ENCODE peak calls at places on chromosomes 6 and 20, in eight cellular contexts. Z, D, L, P, U, H, N and E are unnamed samples.

GRCh38 chr20:37651932-37652331 is 41.9 kb upstream of the CTNNBL1 start:
- DNase-seq in L (no peak), Z (peak), N (no peak), D (no peak), U (peak), P (no peak), H (no peak), E (no peak)

GRCh38 chr6:112310439-112311154 is 36.5 kb upstream of the RFPL4B start:
- DNase-seq in Z (no peak), L (no peak), H (no peak), D (no peak), U (no peak), P (no peak), N (no peak), E (no peak)

GRCh38 chr6:12355354-12355753 is 65.2 kb downstream of the EDN1 start:
- DNase-seq in U (no peak), L (no peak), P (no peak), H (no peak), N (no peak), Z (peak), D (no peak), E (no peak)

GRCh38 chr6:155212106-155212505 is 51.7 kb upstream of the CLDN20 start:
- DNase-seq in U (no peak), N (no peak), L (no peak), H (no peak), Z (no peak), D (no peak), P (no peak), E (no peak)

GRCh38 chr6:32761084-32761483 is 2.2 kb downstream of the HLA-DQB2 start:
- DNase-seq in N (no peak), Z (no peak), H (no peak), D (no peak), L (no peak), P (no peak), U (no peak), E (no peak)

GRCh38 chr6:105799051-105799450 is 287.1 kb upstream of the PRDM1 start:
- DNase-seq in L (peak), P (no peak), D (no peak), Z (no peak), U (no peak), H (no peak), N (no peak), E (peak)

GRCh38 chr6:27726620-27727023 is 185.6 kb downstream of the OR2B2 start:
- DNase-seq in N (no peak), D (no peak), L (no peak), Z (peak), P (no peak), H (no peak), U (no peak), E (no peak)

GRCh38 chr6:20755631-20756030 is 221.4 kb downstream of the CDKAL1 start:
- DNase-seq in N (no peak), U (no peak), D (no peak), Z (peak), H (no peak), P (peak), L (no peak), E (no peak)

GRCh38 chr20:50406610-50407136 is 103.5 kb upstream of the PTPN1 start:
- DNase-seq in L (no peak), Z (no peak), N (no peak), H (no peak), U (no peak), D (no peak), P (no peak), E (no peak)

GRCh38 chr20:11350126-11351005 is 567.3 kb upstream of the BTBD3 start:
- DNase-seq in L (peak), Z (peak), D (no peak), H (no peak), P (peak), N (peak), U (no peak), E (peak)

GRCh38 chr20:52889225-52889624 is 82.9 kb upstream of the TSHZ2 start:
- DNase-seq in D (no peak), H (no peak), Z (peak), P (no peak), N (no peak), U (no peak), L (no peak), E (no peak)

GRCh38 chr6:91566467-91566866 is 979.6 kb upstream of the MAP3K7 start:
- DNase-seq in L (no peak), H (no peak), P (no peak), Z (peak), N (no peak), U (no peak), D (no peak), E (no peak)

GRCh38 chr20:44886276-44886671 is 769 bp downstream of the YWHAB start:
- DNase-seq in Z (no peak), P (no peak), N (no peak), H (no peak), U (no peak), L (no peak), D (no peak), E (no peak)

GRCh38 chr20:30815577-30816181 is 441.8 kb upstream of the DEFB115 start:
- DNase-seq in D (no peak), H (no peak), N (no peak), Z (no peak), U (no peak), L (no peak), P (no peak), E (no peak)

GRCh38 chr20:9978395-9979004 is 56.3 kb upstream of the ANKEF1 start:
- DNase-seq in D (peak), N (peak), U (peak), H (no peak), P (peak), Z (peak), L (peak), E (peak)

GRCh38 chr6:90110971-90111370 is 185.7 kb downstream of the BACH2 start:
- DNase-seq in P (no peak), Z (no peak), N (no peak), L (no peak), H (no peak), D (peak), U (no peak), E (no peak)

GRCh38 chr20:59560588-59561227 is 43.6 kb upstream of the PHACTR3 start:
- DNase-seq in P (no peak), D (no peak), U (no peak), Z (peak), L (no peak), N (no peak), H (no peak), E (no peak)
- TF ChIP-seq CTCF in P (peak), D (peak), U (peak), Z (peak), L (peak), N (peak), H (peak), E (peak)

GRCh38 chr6:117837268-117837667 is 69.8 kb upstream of the SLC35F1 start:
- DNase-seq in Z (no peak), P (no peak), L (no peak), H (no peak), U (no peak), D (no peak), N (no peak), E (no peak)

DNA sequence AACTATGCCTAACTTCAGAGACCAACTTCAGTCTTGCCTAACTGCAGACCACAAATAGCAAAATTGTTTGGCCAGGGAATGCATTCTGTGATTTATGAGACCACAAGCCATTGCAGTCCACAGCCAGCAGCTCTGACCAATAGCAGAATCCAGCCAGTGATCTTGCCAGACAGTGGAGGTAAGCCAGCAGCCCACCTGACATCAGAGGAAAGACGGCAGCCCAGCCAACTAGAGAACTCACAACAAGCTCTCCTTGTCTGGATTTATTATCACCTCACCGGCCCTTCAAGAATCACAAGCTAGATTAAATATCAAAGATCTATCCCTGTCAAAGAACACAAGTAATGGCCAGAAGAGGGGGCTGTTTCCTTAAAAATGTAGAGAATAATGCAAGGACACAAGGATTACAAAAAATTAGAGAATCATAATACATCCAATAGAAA is 66.5 kb upstream of the SLC35F1 start:
- DNase-seq in Z (peak), U (peak), N (peak), P (no peak), D (no peak), L (no peak), H (no peak), E (no peak)
- TF ChIP-seq CTCF in Z (peak), U (peak), N (peak), P (peak), D (no peak), L (no peak), H (no peak), E (no peak)

GRCh38 chr6:96468681-96469224 is 52.9 kb upstream of the UFL1 start:
- DNase-seq in H (no peak), D (no peak), L (no peak), U (no peak), P (no peak), Z (no peak), N (no peak), E (no peak)
- TF ChIP-seq CTCF in H (no peak), D (peak), L (no peak), U (no peak), P (no peak), Z (peak), N (peak), E (no peak)

DNA sequence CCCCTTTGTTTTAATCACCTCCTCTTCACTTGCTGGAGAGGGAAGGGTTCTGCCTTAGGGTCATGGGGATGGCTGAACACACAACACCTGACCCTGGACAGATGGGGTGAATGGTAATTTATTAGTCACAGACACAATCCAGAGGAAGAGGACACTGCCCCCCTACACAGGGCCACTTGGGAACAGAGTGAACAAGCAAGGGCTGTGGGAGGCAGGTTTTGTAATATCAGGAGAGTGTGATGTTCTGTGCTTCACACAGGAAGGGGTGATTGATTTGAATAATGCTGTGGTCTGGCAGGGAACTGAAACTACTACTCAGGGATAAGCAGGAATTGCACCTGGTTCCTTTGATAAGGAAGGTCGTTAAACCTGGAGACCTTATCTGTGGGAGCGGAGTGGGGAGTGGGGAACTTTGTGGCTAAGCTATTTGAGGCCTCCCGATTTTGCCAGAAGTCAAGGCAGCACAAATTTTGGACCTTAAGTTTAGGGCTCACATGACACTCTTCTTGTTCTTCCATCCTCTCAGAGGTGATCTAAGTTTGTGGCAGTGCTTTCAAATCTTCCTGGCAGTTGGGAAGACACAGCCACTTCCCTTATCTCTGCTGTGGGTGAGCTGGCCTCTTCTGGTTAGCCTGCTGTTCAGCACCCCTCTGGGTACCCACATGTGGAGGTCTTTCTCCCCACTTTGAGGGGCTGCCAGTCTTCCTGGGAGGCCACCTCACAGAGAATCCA is 77.8 kb downstream of the CD164 start:
- DNase-seq in Z (peak), D (no peak), H (no peak), L (no peak), P (no peak), U (no peak), N (no peak), E (no peak)
- TF ChIP-seq CTCF in Z (no peak), D (no peak), H (no peak), L (no peak), P (no peak), U (no peak), N (no peak), E (no peak)

GRCh38 chr6:16239090-16239797 is 857 bp downstream of the GMPR start:
- DNase-seq in U (peak), N (no peak), Z (peak), L (peak), P (peak), H (peak), D (no peak), E (no peak)
- TF ChIP-seq CTCF in U (peak), N (no peak), Z (peak), L (peak), P (peak), H (peak), D (no peak), E (peak)

GRCh38 chr20:14632906-14633305 is 295.5 kb upstream of the FLRT3 start:
- DNase-seq in P (no peak), D (no peak), H (no peak), U (no peak), N (no peak), Z (no peak), L (no peak), E (no peak)
- TF ChIP-seq CTCF in P (no peak), D (no peak), H (no peak), U (peak), N (no peak), Z (no peak), L (no peak), E (no peak)

GRCh38 chr20:31934968-31935764 is 16.7 kb downstream of the PDRG1 start:
- DNase-seq in N (no peak), P (no peak), U (peak), D (no peak), L (no peak), Z (no peak), H (no peak), E (no peak)
- TF ChIP-seq CTCF in N (no peak), P (no peak), U (no peak), D (no peak), L (no peak), Z (no peak), H (no peak), E (no peak)

GRCh38 chr6:142913036-142913510 is 31.9 kb downstream of the HIVEP2 start:
- DNase-seq in L (no peak), N (no peak), Z (no peak), D (no peak), P (no peak), H (no peak), U (no peak), E (no peak)

GRCh38 chr6:142912125-142912524 is 32.9 kb downstream of the HIVEP2 start:
- DNase-seq in H (no peak), P (no peak), L (no peak), D (no peak), Z (no peak), U (no peak), N (no peak), E (no peak)

GRCh38 chr6:142914371-142914770 is 30.6 kb downstream of the HIVEP2 start:
- DNase-seq in L (no peak), H (no peak), N (no peak), D (no peak), Z (no peak), P (no peak), U (no peak), E (no peak)

GRCh38 chr6:142915129-142915697 is 29.8 kb downstream of the HIVEP2 start:
- DNase-seq in P (no peak), D (no peak), L (no peak), H (no peak), N (no peak), Z (no peak), U (no peak), E (no peak)

DNA sequence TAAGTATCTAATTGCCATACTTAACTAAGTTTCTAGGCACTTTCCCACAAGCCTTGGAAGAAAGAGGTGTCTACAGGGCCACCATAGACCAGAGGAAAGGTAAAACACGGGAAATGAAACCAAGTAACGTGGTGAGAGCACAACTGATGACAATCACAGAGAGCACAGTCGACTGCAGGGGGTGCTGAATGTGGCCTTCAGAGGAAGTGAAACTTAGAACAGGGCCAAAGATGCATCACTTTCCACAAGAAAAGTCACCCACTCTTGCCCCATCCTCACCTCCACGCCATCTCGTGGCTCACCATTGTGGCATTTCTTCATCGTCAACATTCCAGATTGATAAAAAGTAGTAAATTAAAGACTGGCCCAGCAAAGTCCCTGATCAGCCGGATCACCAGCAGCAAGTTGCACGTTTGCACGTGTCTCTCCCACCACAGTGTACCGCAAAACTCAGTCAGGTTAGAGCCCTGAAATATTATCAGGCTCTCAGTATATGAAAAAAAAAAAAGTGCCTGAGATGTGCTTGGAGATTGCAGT is 31.4 kb downstream of the HIVEP2 start:
- DNase-seq in Z (no peak), L (no peak), D (peak), N (no peak), P (no peak), H (no peak), U (no peak), E (no peak)
- TF ChIP-seq CTCF in Z (no peak), L (no peak), D (peak), N (no peak), P (no peak), H (no peak), U (no peak), E (no peak)

DNA sequence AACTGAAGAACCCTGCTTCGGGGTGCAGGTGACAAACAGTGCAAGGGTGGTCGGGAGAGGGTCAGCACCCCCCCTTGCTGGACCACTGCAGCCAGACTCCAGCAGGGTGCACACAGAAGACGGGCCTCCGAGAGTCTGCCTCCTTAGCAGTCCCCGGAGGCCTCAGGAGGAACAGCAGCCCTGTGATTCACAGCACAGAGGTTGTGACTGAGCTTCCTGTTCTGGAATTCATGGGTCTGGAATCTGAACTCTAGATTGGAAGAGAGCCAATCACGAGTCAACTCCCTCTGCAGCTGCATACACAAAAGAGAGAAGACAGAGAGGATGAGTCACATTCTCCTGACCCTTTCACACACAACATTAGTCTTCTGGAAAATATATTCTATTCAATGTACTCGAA is 249.0 kb upstream of the OPRM1 start:
- DNase-seq in U (no peak), L (no peak), H (peak), D (no peak), P (peak), Z (peak), N (no peak), E (no peak)
- TF ChIP-seq CTCF in U (peak), L (no peak), H (peak), D (no peak), P (no peak), Z (no peak), N (no peak), E (no peak)

DNA sequence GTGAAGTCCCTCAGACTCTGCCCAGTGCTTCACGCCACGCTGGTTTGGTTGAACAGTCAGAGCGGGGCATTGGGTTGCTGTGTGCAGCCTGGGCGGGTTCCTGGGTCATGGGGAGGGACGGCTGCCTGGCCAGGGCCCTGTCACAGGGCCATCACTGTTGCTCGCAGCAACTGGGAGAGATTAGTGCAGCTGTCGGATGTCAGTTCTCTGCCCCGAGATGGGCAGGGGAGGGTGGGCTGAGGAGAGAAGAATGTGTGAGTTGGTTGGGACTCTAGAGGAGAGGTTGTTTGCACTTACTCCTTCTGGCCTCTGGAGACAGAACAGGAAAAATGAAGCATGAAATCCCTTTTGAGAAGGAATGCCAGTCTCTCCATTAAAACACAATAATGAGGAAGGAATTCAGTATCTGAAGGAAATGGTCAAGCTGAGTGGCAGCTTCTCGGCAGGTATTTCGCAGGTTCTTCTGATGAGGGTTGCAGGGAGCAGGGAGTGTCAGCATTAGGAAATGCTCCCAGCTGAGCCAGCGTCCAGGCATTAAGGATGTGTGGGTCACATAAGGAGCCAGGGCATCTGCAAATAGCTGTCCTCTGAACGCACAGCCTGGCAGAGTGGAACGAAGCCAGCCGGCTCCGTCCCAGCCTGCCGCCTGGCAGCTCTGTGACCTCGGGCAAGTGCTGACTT is 95.9 kb downstream of the SSR1 start:
- DNase-seq in Z (peak), D (no peak), H (no peak), L (no peak), N (no peak), P (no peak), U (peak), E (no peak)
- TF ChIP-seq CTCF in Z (peak), D (no peak), H (no peak), L (no peak), N (peak), P (no peak), U (no peak), E (no peak)